ENCODE peak calls at places on chromosomes 12 and 14, in ten cellular contexts. H is right lobe of liver; V is SK-N-MC; E is upper lobe of right lung; G is effector memory CD4-positive, alpha-beta T cell; A is GM23248; I is mucosa of descending colon; L is hepatocyte; X is brain microvascular endothelial cell; Y is CD8-positive, alpha-beta memory T cell. R is an unnamed sample.

GRCh38 chr14:105227346-105227745 is 21.0 kb upstream of the BTBD6 start:
- DNase-seq in H (no peak), V (no peak), E (no peak), G (no peak), A (no peak), I (no peak), L (no peak), X (no peak), Y (no peak), R (no peak)

GRCh38 chr12:119843100-119843499 is 34.0 kb downstream of the CIT start:
- DNase-seq in H (no peak), V (no peak), E (no peak), G (no peak), A (peak; percentile 47), I (no peak), L (peak; percentile 12), X (peak; percentile 16), Y (no peak), R (no peak)

GRCh38 chr14:29926701-29927595 is 699 bp downstream of the PRKD1 start:
- DNase-seq in H (peak; percentile 59), V (no peak), E (peak; percentile 84), G (no peak), A (peak; percentile 75), I (peak; percentile 38), L (peak; percentile 79), X (peak; percentile 3), Y (no peak), R (peak; percentile 69)

GRCh38 chr14:26199599-26200370 is 398.0 kb downstream of the NOVA1 start:
- DNase-seq in H (no peak), V (peak; percentile 1), E (no peak), G (no peak), A (peak; percentile 42), I (no peak), L (no peak), X (no peak), Y (no peak), R (no peak)

GRCh38 chr14:33765251-33765650 is 185.6 kb downstream of the EGLN3 start:
- DNase-seq in H (no peak), V (peak; percentile 51), E (no peak), G (no peak), A (no peak), I (no peak), L (peak; percentile 20), X (peak; percentile 60), Y (no peak), R (no peak)

GRCh38 chr12:76083246-76083735 is 1.2 kb downstream of the NAP1L1 start:
- DNase-seq in H (no peak), V (no peak), E (no peak), G (no peak), A (peak; percentile 23), I (no peak), L (no peak), X (no peak), Y (no peak), R (no peak)

GRCh38 chr12:115000038-115000437 is 316.1 kb upstream of the TBX3 start:
- DNase-seq in H (no peak), V (no peak), E (no peak), G (no peak), A (peak; percentile 39), I (no peak), L (peak; percentile 61), X (peak; percentile 25), Y (no peak), R (no peak)

GRCh38 chr14:58637040-58637390 is 747 bp upstream of the DACT1 start:
- DNase-seq in H (no peak), V (no peak), E (peak; percentile 70), G (no peak), A (peak; percentile 90), I (peak; percentile 61), L (peak; percentile 86), X (peak; percentile 96), Y (no peak), R (no peak)

GRCh38 chr12:109185441-109185840 is 69.1 kb downstream of the ACACB start:
- DNase-seq in H (no peak), V (no peak), E (no peak), G (no peak), A (no peak), I (no peak), L (no peak), X (no peak), Y (no peak), R (no peak)

GRCh38 chr12:109178532-109178931 is 62.1 kb downstream of the ACACB start:
- DNase-seq in H (no peak), V (no peak), E (no peak), G (no peak), A (no peak), I (no peak), L (no peak), X (no peak), Y (no peak), R (no peak)

GRCh38 chr12:109179927-109180326 is 63.5 kb downstream of the ACACB start:
- DNase-seq in H (no peak), V (no peak), E (no peak), G (no peak), A (no peak), I (no peak), L (no peak), X (no peak), Y (no peak), R (no peak)

GRCh38 chr12:109186993-109187653 is 70.7 kb downstream of the ACACB start:
- DNase-seq in H (no peak), V (no peak), E (no peak), G (no peak), A (no peak), I (no peak), L (no peak), X (no peak), Y (no peak), R (no peak)

GRCh38 chr12:109182041-109182839 is 65.9 kb downstream of the ACACB start:
- DNase-seq in H (no peak), V (no peak), E (no peak), G (no peak), A (peak; percentile 51), I (no peak), L (no peak), X (no peak), Y (no peak), R (no peak)
- H3K36me3 ChIP-seq in H (no peaks in the 10 kb centered on the region), V (peaks cover 74% of the 10 kb centered on the region), E (peaks cover 76% of the 10 kb centered on the region), G (peaks cover 11% of the 10 kb centered on the region), A (no peaks in the 10 kb centered on the region), I (no peaks in the 10 kb centered on the region), L (no peaks in the 10 kb centered on the region), X (no peaks in the 10 kb centered on the region), Y (peaks cover 6% of the 10 kb centered on the region), R (peaks cover 18% of the 10 kb centered on the region)

DNA sequence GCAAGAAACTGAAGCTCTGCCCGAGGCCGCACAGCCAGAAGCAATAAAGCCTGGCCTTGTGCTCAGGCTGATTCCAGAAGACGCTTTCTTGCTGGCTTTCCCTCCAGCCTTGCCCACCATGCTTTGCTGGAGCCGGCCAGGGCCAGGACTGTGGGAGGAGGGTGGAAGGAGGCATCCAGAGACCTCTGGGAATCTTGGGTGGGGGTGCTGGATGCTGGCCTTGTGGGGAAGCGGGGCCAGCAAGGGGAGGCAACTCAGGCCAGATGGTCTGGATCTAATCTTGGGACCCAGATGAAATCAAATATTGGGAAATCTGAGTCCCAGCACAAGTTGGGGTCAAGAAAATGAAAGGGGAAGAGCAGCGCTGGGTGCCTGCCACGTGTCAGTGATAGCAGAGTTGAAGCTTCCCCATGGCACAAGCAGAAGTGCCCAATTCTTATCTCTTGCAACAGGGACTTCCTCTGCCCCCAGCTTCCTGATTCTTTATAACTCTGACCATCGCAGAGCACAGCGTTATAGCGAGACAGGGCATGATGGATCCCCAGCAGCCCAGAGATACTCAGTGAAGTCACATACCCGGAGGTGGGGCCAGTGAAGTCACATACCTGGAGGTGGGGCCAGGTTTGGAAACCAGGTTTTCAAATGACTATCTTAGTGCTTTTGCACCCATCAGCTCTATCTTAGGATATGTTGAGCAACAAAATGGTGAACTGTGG is 6.4 kb upstream of the RABGGTA start:
- DNase-seq in H (no peak), V (no peak), E (no peak), G (no peak), A (no peak), I (peak; percentile 23), L (no peak), X (no peak), Y (no peak), R (no peak)
- H3K36me3 ChIP-seq in H (no peaks in the 10 kb centered on the region), V (no peaks in the 10 kb centered on the region), E (no peaks in the 10 kb centered on the region), G (no peaks in the 10 kb centered on the region), A (no peaks in the 10 kb centered on the region), I (no peaks in the 10 kb centered on the region), L (no peaks in the 10 kb centered on the region), X (no peaks in the 10 kb centered on the region), Y (no peaks in the 10 kb centered on the region), R (no peaks in the 10 kb centered on the region)

GRCh38 chr12:71654200-71654599 is 9.4 kb downstream of the ZFC3H1 start:
- DNase-seq in H (no peak), V (no peak), E (no peak), G (no peak), A (no peak), I (no peak), L (no peak), X (no peak), Y (no peak), R (no peak)
- H3K36me3 ChIP-seq in H (no peaks in the 10 kb centered on the region), V (peaks cover 94% of the 10 kb centered on the region), E (peaks cover 56% of the 10 kb centered on the region), G (peaks cover 13% of the 10 kb centered on the region), A (peaks cover 68% of the 10 kb centered on the region), I (no peaks in the 10 kb centered on the region), L (no peaks in the 10 kb centered on the region), X (peaks cover 50% of the 10 kb centered on the region), Y (peaks cover 24% of the 10 kb centered on the region), R (peaks cover 4% of the 10 kb centered on the region)

GRCh38 chr12:104605685-104606084 is 148.9 kb downstream of the CHST11 start:
- DNase-seq in H (peak; percentile 46), V (no peak), E (peak; percentile 86), G (no peak), A (peak; percentile 90), I (peak; percentile 18), L (no peak), X (no peak), Y (no peak), R (peak; percentile 18)

GRCh38 chr12:104602901-104603300 is 146.2 kb downstream of the CHST11 start:
- DNase-seq in H (no peak), V (no peak), E (no peak), G (no peak), A (peak; percentile 65), I (no peak), L (no peak), X (no peak), Y (no peak), R (no peak)

GRCh38 chr12:104603545-104603973 is 146.8 kb downstream of the CHST11 start:
- DNase-seq in H (no peak), V (no peak), E (no peak), G (no peak), A (peak; percentile 59), I (no peak), L (no peak), X (peak; percentile 66), Y (no peak), R (no peak)

GRCh38 chr12:104604995-104605675 is 148.4 kb downstream of the CHST11 start:
- DNase-seq in H (no peak), V (no peak), E (peak; percentile 77), G (no peak), A (peak; percentile 80), I (no peak), L (no peak), X (no peak), Y (no peak), R (no peak)

DNA sequence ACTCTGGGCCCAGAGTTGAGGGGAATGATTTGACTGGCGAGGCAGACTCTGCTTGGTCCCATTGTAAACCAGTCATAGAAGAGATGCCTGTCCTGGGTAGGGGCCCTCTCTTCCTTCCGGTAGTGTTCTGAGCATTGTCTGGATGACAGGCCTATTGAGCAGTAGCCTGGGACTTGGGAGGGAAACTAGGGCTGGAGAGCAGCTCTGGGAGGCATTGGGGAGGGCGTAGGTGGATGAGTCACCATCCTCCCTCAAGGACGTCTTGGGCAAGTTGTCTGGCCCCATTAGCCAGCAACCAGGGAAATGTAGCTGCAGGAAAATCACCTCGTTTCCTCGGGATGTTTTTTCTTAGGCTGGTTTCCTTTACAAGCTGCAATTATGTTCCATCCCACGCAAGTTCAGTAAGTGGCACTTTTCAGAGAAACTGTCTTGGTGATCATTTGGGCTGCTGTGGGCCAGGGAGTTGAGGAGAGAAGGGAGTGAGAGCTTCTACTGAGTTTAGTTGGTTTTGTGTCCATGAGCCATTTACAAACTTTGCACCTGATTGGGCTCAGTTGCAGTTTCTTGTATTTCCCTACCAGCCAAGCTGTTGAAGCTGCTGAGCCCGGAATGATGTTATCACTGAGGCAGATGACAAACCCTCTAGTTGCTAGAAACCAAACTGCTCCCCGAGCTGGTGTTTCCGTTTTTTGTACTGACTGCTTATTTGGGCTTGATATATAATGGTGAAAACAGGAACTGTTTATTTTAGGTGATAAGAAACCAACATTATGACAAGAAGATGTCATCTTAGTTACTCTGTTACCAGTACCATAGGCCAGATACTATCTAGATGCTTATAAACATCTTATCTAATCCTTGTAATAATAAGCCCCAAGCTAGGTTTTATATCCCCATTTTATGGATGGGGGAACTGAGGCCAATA is 147.6 kb downstream of the CHST11 start:
- DNase-seq in H (peak; percentile 38), V (no peak), E (peak; percentile 83), G (peak; percentile 29), A (peak; percentile 98), I (peak; percentile 30), L (peak; percentile 83), X (peak; percentile 97), Y (no peak), R (peak; percentile 51)
- H3K36me3 ChIP-seq in H (no peaks in the 10 kb centered on the region), V (no peaks in the 10 kb centered on the region), E (no peaks in the 10 kb centered on the region), G (peaks cover 7% of the 10 kb centered on the region), A (no peaks in the 10 kb centered on the region), I (no peaks in the 10 kb centered on the region), L (no peaks in the 10 kb centered on the region), X (no peaks in the 10 kb centered on the region), Y (no peaks in the 10 kb centered on the region), R (no peaks in the 10 kb centered on the region)

R was measured in body of pancreas.